ENCODE peak calls at places on chromosomes 3 and 15, in four cellular contexts. Y is HCT116, G is breast epithelium, N is spleen. D is an unnamed sample.

GRCh38 chr3:187807086-187807862 is 62.0 kb upstream of the BCL6 start:
- DNase-seq in G (no peak), Y (no peak), N (no peak), D (no peak)

GRCh38 chr3:186241910-186242821 is 119.9 kb downstream of the DGKG start:
- DNase-seq in N (peak; percentile 88), Y (peak; percentile 80), G (no peak), D (peak; percentile 70)

GRCh38 chr15:31254431-31255175 is 72.0 kb upstream of the KLF13 start:
- DNase-seq in N (peak; percentile 65), G (no peak), Y (no peak), D (peak; percentile 77)

GRCh38 chr15:100713163-100713867 is 110.9 kb downstream of the ASB7 start:
- DNase-seq in N (peak; percentile 57), G (peak; percentile 63), Y (peak; percentile 93), D (peak; percentile 45)

GRCh38 chr3:50269977-50270413 is 1.0 kb downstream of the SEMA3B start:
- DNase-seq in N (no peak), G (no peak), Y (no peak), D (no peak)

GRCh38 chr3:34534013-34534412 is 735.6 kb downstream of the PDCD6IP start:
- DNase-seq in Y (no peak), N (no peak), G (no peak), D (no peak)

GRCh38 chr3:186107148-186108105 is 1.5 kb downstream of the ETV5 start:
- DNase-seq in G (peak; percentile 59), Y (peak; percentile 34), N (peak; percentile 90), D (peak; percentile 51)

GRCh38 chr3:136120373-136121348 is 75.5 kb downstream of the MSL2 start:
- DNase-seq in Y (no peak), N (no peak), G (no peak), D (no peak)

GRCh38 chr15:39846108-39846507 is 63.5 kb upstream of the FSIP1 start:
- DNase-seq in G (no peak), N (no peak), Y (no peak), D (no peak)

GRCh38 chr3:15979490-15979889 is 181.7 kb upstream of the ANKRD28 start:
- DNase-seq in G (no peak), N (no peak), Y (no peak), D (no peak)

GRCh38 chr3:188362405-188362831 is 208.5 kb downstream of the LPP start:
- DNase-seq in G (no peak), N (no peak), Y (peak; percentile 49), D (no peak)

GRCh38 chr15:45328663-45329062 is 49.7 kb downstream of the GATM start:
- DNase-seq in N (no peak), G (no peak), Y (no peak), D (no peak)

GRCh38 chr3:17322106-17322793 is 420.2 kb downstream of the TBC1D5 start:
- DNase-seq in Y (no peak), G (no peak), N (no peak), D (no peak)

GRCh38 chr3:32934150-32934742 is 17.2 kb upstream of the CCR4 start:
- DNase-seq in Y (peak; percentile 12), N (no peak), G (no peak), D (no peak)

GRCh38 chr3:175919133-175919532 is 1060.0 kb downstream of the NAALADL2 start:
- DNase-seq in G (no peak), Y (no peak), N (no peak), D (no peak)

GRCh38 chr3:53677406-53677805 is 168.8 kb downstream of the CHDH start:
- DNase-seq in N (no peak), G (no peak), Y (no peak), D (no peak)

GRCh38 chr15:75366163-75366562 is 2.2 kb downstream of the MAN2C1 start:
- DNase-seq in Y (no peak), G (no peak), N (no peak), D (no peak)

GRCh38 chr3:88267847-88268246 is 118.1 kb downstream of the C3orf38 start:
- DNase-seq in G (no peak), N (no peak), Y (no peak), D (no peak)

GRCh38 chr15:100129677-100130076 is 212.1 kb downstream of the ADAMTS17 start:
- DNase-seq in Y (peak; percentile 15), G (no peak), N (no peak), D (no peak)

GRCh38 chr3:14366233-14366632 is 36.2 kb upstream of the SLC6A6 start:
- DNase-seq in G (no peak), N (no peak), Y (no peak), D (no peak)

GRCh38 chr3:25849641-25850040 is 59.8 kb downstream of the OXSM start:
- DNase-seq in G (no peak), Y (no peak), N (no peak), D (no peak)

GRCh38 chr15:20671665-20672064 is 130.1 kb upstream of the GOLGA6L6 start:
- DNase-seq in G (no peak), Y (no peak), N (no peak), D (no peak)

GRCh38 chr3:113606539-113607218 is 74.3 kb downstream of the SIDT1 start:
- DNase-seq in G (no peak), Y (no peak), N (peak; percentile 76), D (peak; percentile 26)

GRCh38 chr3:169227911-169228310 is 435.6 kb downstream of the MECOM start:
- DNase-seq in N (no peak), Y (no peak), G (no peak), D (no peak)

GRCh38 chr3:4827767-4828166 is 151.5 kb upstream of the BHLHE40 start:
- DNase-seq in Y (no peak), N (no peak), G (no peak), D (no peak)

GRCh38 chr3:86416334-86416733 is 574.6 kb downstream of the VGLL3 start:
- DNase-seq in G (no peak), Y (no peak), N (no peak), D (no peak)

GRCh38 chr3:51375571-51375970 is 9.5 kb upstream of the MANF start:
- DNase-seq in N (peak; percentile 22), G (no peak), Y (no peak), D (no peak)

GRCh38 chr3:30256474-30256873 is 349.9 kb upstream of the TGFBR2 start:
- DNase-seq in N (no peak), Y (no peak), G (no peak), D (no peak)

GRCh38 chr15:68209735-68210408 is 4.7 kb upstream of the CALML4 start:
- DNase-seq in Y (no peak), G (peak; percentile 27), N (peak; percentile 71), D (no peak)

GRCh38 chr3:14230729-14231128 is 52.1 kb downstream of the LSM3 start:
- DNase-seq in G (no peak), Y (no peak), N (no peak), D (no peak)

GRCh38 chr3:116444099-116444700 is 1.1 kb downstream of the LSAMP start:
- DNase-seq in G (no peak), N (no peak), Y (no peak), D (no peak)

GRCh38 chr3:51712020-51712385 is 5.1 kb downstream of the GRM2 start:
- DNase-seq in G (peak; percentile 20), Y (no peak), N (no peak), D (no peak)

GRCh38 chr3:82281205-82281604 is 519.8 kb upstream of the GBE1 start:
- DNase-seq in Y (no peak), G (no peak), N (no peak), D (no peak)

GRCh38 chr15:92435145-92435544 is 41.5 kb downstream of the ST8SIA2 start:
- DNase-seq in G (no peak), Y (no peak), N (no peak), D (no peak)

GRCh38 chr3:39707314-39707909 is 102.0 kb upstream of the MYRIP start:
- DNase-seq in Y (peak; percentile 29), N (no peak), G (no peak), D (no peak)

GRCh38 chr15:45314960-45315359 is 62.9 kb downstream of the SLC28A2 start:
- DNase-seq in G (peak; percentile 60), N (no peak), Y (no peak), D (peak; percentile 21)

GRCh38 chr3:107268461-107268860 is 108.8 kb upstream of the CCDC54 start:
- DNase-seq in G (no peak), Y (no peak), N (no peak), D (no peak)

GRCh38 chr3:107265526-107265925 is 111.7 kb upstream of the CCDC54 start:
- DNase-seq in N (no peak), G (no peak), Y (no peak), D (no peak)

GRCh38 chr3:107269081-107269480 is 108.2 kb upstream of the CCDC54 start:
- DNase-seq in N (no peak), G (no peak), Y (no peak), D (no peak)

GRCh38 chr3:107263269-107264021 is 113.8 kb upstream of the CCDC54 start:
- DNase-seq in N (no peak), G (no peak), Y (no peak), D (no peak)

GRCh38 chr3:107264888-107265287 is 112.4 kb upstream of the CCDC54 start:
- DNase-seq in N (no peak), G (no peak), Y (no peak), D (no peak)
- H3K27ac ChIP-seq in N (no peak overlapping the region), G (no peak overlapping the region), Y (no peak overlapping the region), D (no peak overlapping the region)

GRCh38 chr3:196186661-196187573 is 24.3 kb downstream of the ZDHHC19 start:
- DNase-seq in N (no peak), Y (no peak), G (no peak), D (peak; percentile 43)
- TF ChIP-seq POLR2AphosphoS5 in N (no peak), Y (no peak), G (no peak), D (no peak)

GRCh38 chr3:126654571-126655393 is at the start of gene TXNRD3:
- DNase-seq in N (peak; percentile 91), Y (peak; percentile 42), G (peak; percentile 81), D (peak; percentile 87)
- TF ChIP-seq POLR2A in N (no peak), Y (peak; percentile 80), G (no peak), D (peak; percentile 52)

DNA sequence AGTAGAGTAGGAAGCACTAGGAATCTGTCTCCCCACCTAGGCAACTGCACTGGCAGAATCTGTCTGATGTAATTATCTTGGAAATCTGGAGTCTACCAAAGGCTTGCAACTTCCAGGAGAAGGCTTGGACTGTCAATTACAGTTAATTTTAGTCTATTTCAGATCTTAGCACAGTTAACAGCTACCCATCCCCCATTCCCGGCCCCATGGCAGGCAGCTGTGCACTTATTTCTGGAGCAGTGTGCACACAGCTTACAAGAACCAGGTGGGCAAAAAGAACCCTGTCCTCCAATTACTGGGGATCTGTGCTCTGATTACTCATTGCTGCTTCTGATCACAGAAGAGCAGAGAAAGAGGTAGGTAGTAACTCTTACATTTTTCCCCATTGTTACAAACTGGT is 12.3 kb upstream of the CDAN1 start:
- DNase-seq in N (no peak), G (no peak), Y (no peak), D (no peak)
- H3K27ac ChIP-seq in N (no peak overlapping the region), G (no peak overlapping the region), Y (no peak overlapping the region), D (no peak overlapping the region)

GRCh38 chr15:86654501-86654900 is 574.8 kb downstream of the AGBL1 start:
- DNase-seq in Y (no peak), G (no peak), N (no peak), D (no peak)
- TF ChIP-seq POLR2AphosphoS5 in Y (no peak), G (no peak), N (no peak), D (no peak)

GRCh38 chr3:146160964-146161724 is at the start of gene PLOD2:
- DNase-seq in N (peak; percentile 79), Y (peak; percentile 35), G (peak; percentile 60), D (peak; percentile 83)
- TF ChIP-seq POLR2A in N (no peak), Y (peak; percentile 92), G (no peak), D (peak; percentile 89)

GRCh38 chr3:23440416-23441294 is 237.5 kb downstream of the UBE2E2 start:
- DNase-seq in Y (no peak), N (no peak), G (no peak), D (no peak)
- H3K27ac ChIP-seq in Y (no peak overlapping the region), N (peak overlapping the region; percentile 57), G (no peak overlapping the region), D (no peak overlapping the region)